ENCODE peak calls at places on chromosomes 6 and 20, in five cellular contexts. One of them, this sample, is unnamed.

GRCh38 chr20:63499333-63499969 is 568 bp upstream of the EEF1A2 start:
- DNase-seq in ecto neural progenitor cell: peak
- DNase-seq in hypothalamus: no peak
- DNase-seq in AG09319: no peak
- DNase-seq in stimulated activated CD4-positive, alpha-beta T cell treated with anti-CD3 and anti-CD28 coated beads, Interleukin-4, amount 100 ng/mL, for 24 hours: no peak
- DNase-seq in this sample: no peak

GRCh38 chr6:2534406-2535139 is 216.1 kb downstream of the MYLK4 start:
- DNase-seq in AG09319: no peak
- DNase-seq in ecto neural progenitor cell: no peak
- DNase-seq in stimulated activated CD4-positive, alpha-beta T cell treated with anti-CD3 and anti-CD28 coated beads, Interleukin-4, amount 100 ng/mL, for 24 hours: no peak
- DNase-seq in hypothalamus: no peak
- DNase-seq in this sample: no peak

GRCh38 chr6:37845930-37846329 is 26.4 kb downstream of the ZFAND3 start:
- DNase-seq in AG09319: no peak
- DNase-seq in hypothalamus: no peak
- DNase-seq in ecto neural progenitor cell: no peak
- DNase-seq in stimulated activated CD4-positive, alpha-beta T cell treated with anti-CD3 and anti-CD28 coated beads, Interleukin-4, amount 100 ng/mL, for 24 hours: no peak
- DNase-seq in this sample: no peak

GRCh38 chr6:2744206-2744771 is 6.4 kb downstream of the MYLK4 start:
- DNase-seq in hypothalamus: no peak
- DNase-seq in ecto neural progenitor cell: no peak
- DNase-seq in stimulated activated CD4-positive, alpha-beta T cell treated with anti-CD3 and anti-CD28 coated beads, Interleukin-4, amount 100 ng/mL, for 24 hours: no peak
- DNase-seq in AG09319: no peak
- DNase-seq in this sample: peak

GRCh38 chr20:41005361-41005729 is 23.3 kb upstream of the TOP1 start:
- DNase-seq in ecto neural progenitor cell: no peak
- DNase-seq in hypothalamus: no peak
- DNase-seq in AG09319: peak
- DNase-seq in stimulated activated CD4-positive, alpha-beta T cell treated with anti-CD3 and anti-CD28 coated beads, Interleukin-4, amount 100 ng/mL, for 24 hours: no peak
- DNase-seq in this sample: no peak

GRCh38 chr6:18042536-18043145 is 55.2 kb upstream of the KIF13A start:
- DNase-seq in AG09319: no peak
- DNase-seq in stimulated activated CD4-positive, alpha-beta T cell treated with anti-CD3 and anti-CD28 coated beads, Interleukin-4, amount 100 ng/mL, for 24 hours: no peak
- DNase-seq in ecto neural progenitor cell: no peak
- DNase-seq in hypothalamus: no peak
- DNase-seq in this sample: no peak

GRCh38 chr20:48718914-48719578 is 108.8 kb downstream of the PREX1 start:
- DNase-seq in hypothalamus: no peak
- DNase-seq in ecto neural progenitor cell: no peak
- DNase-seq in stimulated activated CD4-positive, alpha-beta T cell treated with anti-CD3 and anti-CD28 coated beads, Interleukin-4, amount 100 ng/mL, for 24 hours: peak
- DNase-seq in AG09319: no peak
- DNase-seq in this sample: no peak

GRCh38 chr6:12014027-12014872 is 2.1 kb downstream of the HIVEP1 start:
- DNase-seq in stimulated activated CD4-positive, alpha-beta T cell treated with anti-CD3 and anti-CD28 coated beads, Interleukin-4, amount 100 ng/mL, for 24 hours: no peak
- DNase-seq in ecto neural progenitor cell: no peak
- DNase-seq in AG09319: no peak
- DNase-seq in hypothalamus: no peak
- DNase-seq in this sample: no peak

GRCh38 chr6:155171747-155172191 is 92.0 kb upstream of the CLDN20 start:
- DNase-seq in hypothalamus: no peak
- DNase-seq in stimulated activated CD4-positive, alpha-beta T cell treated with anti-CD3 and anti-CD28 coated beads, Interleukin-4, amount 100 ng/mL, for 24 hours: peak
- DNase-seq in ecto neural progenitor cell: no peak
- DNase-seq in AG09319: peak
- DNase-seq in this sample: no peak

GRCh38 chr6:135066806-135067205 is 12.2 kb upstream of the HBS1L start:
- DNase-seq in AG09319: no peak
- DNase-seq in stimulated activated CD4-positive, alpha-beta T cell treated with anti-CD3 and anti-CD28 coated beads, Interleukin-4, amount 100 ng/mL, for 24 hours: peak
- DNase-seq in hypothalamus: no peak
- DNase-seq in ecto neural progenitor cell: no peak
- DNase-seq in this sample: no peak

GRCh38 chr6:44453146-44453545 is 65.6 kb downstream of the CDC5L start:
- DNase-seq in AG09319: no peak
- DNase-seq in hypothalamus: no peak
- DNase-seq in stimulated activated CD4-positive, alpha-beta T cell treated with anti-CD3 and anti-CD28 coated beads, Interleukin-4, amount 100 ng/mL, for 24 hours: no peak
- DNase-seq in ecto neural progenitor cell: no peak
- DNase-seq in this sample: no peak

GRCh38 chr6:61886608-61887259 is 399.3 kb downstream of the KHDRBS2 start:
- DNase-seq in ecto neural progenitor cell: no peak
- DNase-seq in stimulated activated CD4-positive, alpha-beta T cell treated with anti-CD3 and anti-CD28 coated beads, Interleukin-4, amount 100 ng/mL, for 24 hours: no peak
- DNase-seq in AG09319: no peak
- DNase-seq in hypothalamus: no peak
- DNase-seq in this sample: no peak